ENCODE peak calls at places on chromosome 12, in five cellular contexts. One of them, this sample, is unnamed. For H3K4me1, the result is how much of the 10 kb centered on the place peaks cover.

GRCh38 chr12:89678225-89678624 is 30.4 kb downstream of the ATP2B1 start:
- DNase-seq in colonic mucosa: no peak
- DNase-seq in HepG2: no peak
- DNase-seq in neuronal stem cell: no peak
- DNase-seq in IMR-90: no peak
- DNase-seq in this sample: no peak

GRCh38 chr12:42128327-42128726 is 16.3 kb downstream of the GXYLT1 start:
- DNase-seq in neuronal stem cell: no peak
- DNase-seq in colonic mucosa: no peak
- DNase-seq in HepG2: no peak
- DNase-seq in IMR-90: peak
- DNase-seq in this sample: peak

GRCh38 chr12:108576660-108577234 is 14.4 kb downstream of the ISCU start:
- DNase-seq in IMR-90: no peak
- DNase-seq in neuronal stem cell: no peak
- DNase-seq in colonic mucosa: no peak
- DNase-seq in HepG2: no peak
- DNase-seq in this sample: peak

GRCh38 chr12:51771008-51771407 is 77.5 kb downstream of the FIGNL2 start:
- DNase-seq in HepG2: no peak
- DNase-seq in colonic mucosa: no peak
- DNase-seq in neuronal stem cell: no peak
- DNase-seq in IMR-90: no peak
- DNase-seq in this sample: no peak

GRCh38 chr12:81296556-81297305 is 218.9 kb downstream of the ACSS3 start:
- DNase-seq in IMR-90: peak
- DNase-seq in neuronal stem cell: no peak
- DNase-seq in HepG2: no peak
- DNase-seq in colonic mucosa: no peak
- DNase-seq in this sample: peak

GRCh38 chr12:3086729-3087323 is 9.6 kb downstream of the TSPAN9 start:
- DNase-seq in IMR-90: no peak
- DNase-seq in neuronal stem cell: no peak
- DNase-seq in HepG2: no peak
- DNase-seq in colonic mucosa: no peak
- DNase-seq in this sample: no peak

GRCh38 chr12:129440278-129440677 is 463.5 kb downstream of the TMEM132D start:
- DNase-seq in IMR-90: no peak
- DNase-seq in neuronal stem cell: no peak
- DNase-seq in colonic mucosa: no peak
- DNase-seq in HepG2: no peak
- DNase-seq in this sample: no peak

GRCh38 chr12:12561305-12562015 is 1.2 kb downstream of the DUSP16 start:
- DNase-seq in HepG2: peak
- DNase-seq in colonic mucosa: peak
- DNase-seq in IMR-90: peak
- DNase-seq in neuronal stem cell: peak
- DNase-seq in this sample: peak

GRCh38 chr12:60191271-60191670 is 595.4 kb downstream of the SLC16A7 start:
- DNase-seq in colonic mucosa: no peak
- DNase-seq in neuronal stem cell: no peak
- DNase-seq in HepG2: no peak
- DNase-seq in IMR-90: no peak
- DNase-seq in this sample: no peak

GRCh38 chr12:121128908-121129704 is 3.6 kb upstream of the P2RX7 start:
- DNase-seq in colonic mucosa: peak
- DNase-seq in neuronal stem cell: no peak
- DNase-seq in IMR-90: peak
- DNase-seq in HepG2: peak
- DNase-seq in this sample: peak

DNA sequence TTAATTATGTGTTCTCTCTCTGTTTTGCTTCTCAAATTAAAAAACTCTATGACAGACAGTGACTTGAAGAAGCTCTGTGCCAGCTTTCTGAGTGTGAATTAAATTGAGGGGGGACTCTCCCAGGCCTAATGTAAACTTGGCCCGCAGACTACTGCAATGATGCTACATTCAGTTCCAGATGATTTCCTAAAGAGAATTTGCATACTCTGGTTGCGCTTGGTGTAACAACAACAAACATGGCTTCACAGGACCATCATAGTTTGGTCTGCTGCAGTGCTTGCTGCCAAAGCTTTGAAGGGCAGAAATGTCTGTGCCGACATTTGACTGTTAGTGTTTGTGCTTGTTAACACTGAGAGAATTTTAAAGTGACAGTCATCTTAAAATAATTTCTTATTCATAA is 25.0 kb downstream of the CFAP54 start:
- DNase-seq in colonic mucosa: no peak
- DNase-seq in HepG2: no peak
- DNase-seq in IMR-90: peak
- DNase-seq in neuronal stem cell: no peak
- DNase-seq in this sample: no peak
- H3K9ac ChIP-seq in colonic mucosa: no peak
- H3K9ac ChIP-seq in HepG2: no peak
- H3K9ac ChIP-seq in IMR-90: no peak
- H3K9ac ChIP-seq in neuronal stem cell: no peak
- H3K9ac ChIP-seq in this sample: no peak

DNA sequence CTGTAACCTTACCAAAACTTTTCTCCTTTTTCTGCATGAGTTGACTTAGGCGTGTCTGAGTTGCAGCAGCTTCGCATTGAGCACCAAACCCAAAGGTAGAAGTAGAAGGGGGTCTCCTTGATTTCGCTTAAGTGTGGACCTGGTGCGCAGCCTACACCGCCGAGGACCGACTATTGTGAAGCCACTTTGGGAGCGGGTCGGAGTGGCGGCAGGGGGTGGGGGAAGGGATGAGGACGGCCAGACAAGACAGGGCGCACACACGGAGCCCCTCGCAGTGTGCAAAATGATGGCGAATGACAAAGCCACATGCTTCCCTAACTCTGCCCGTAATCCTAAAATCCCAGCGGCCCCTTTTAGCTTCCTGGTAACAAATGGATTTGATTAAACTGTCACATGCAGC is 1.1 kb downstream of the LMO3 start:
- DNase-seq in neuronal stem cell: no peak
- DNase-seq in colonic mucosa: no peak
- DNase-seq in HepG2: no peak
- DNase-seq in IMR-90: no peak
- DNase-seq in this sample: peak
- H3K4me1 ChIP-seq in neuronal stem cell: under half
- H3K4me1 ChIP-seq in colonic mucosa: under half
- H3K4me1 ChIP-seq in HepG2: under half
- H3K4me1 ChIP-seq in IMR-90: under half
- H3K4me1 ChIP-seq in this sample: under half

DNA sequence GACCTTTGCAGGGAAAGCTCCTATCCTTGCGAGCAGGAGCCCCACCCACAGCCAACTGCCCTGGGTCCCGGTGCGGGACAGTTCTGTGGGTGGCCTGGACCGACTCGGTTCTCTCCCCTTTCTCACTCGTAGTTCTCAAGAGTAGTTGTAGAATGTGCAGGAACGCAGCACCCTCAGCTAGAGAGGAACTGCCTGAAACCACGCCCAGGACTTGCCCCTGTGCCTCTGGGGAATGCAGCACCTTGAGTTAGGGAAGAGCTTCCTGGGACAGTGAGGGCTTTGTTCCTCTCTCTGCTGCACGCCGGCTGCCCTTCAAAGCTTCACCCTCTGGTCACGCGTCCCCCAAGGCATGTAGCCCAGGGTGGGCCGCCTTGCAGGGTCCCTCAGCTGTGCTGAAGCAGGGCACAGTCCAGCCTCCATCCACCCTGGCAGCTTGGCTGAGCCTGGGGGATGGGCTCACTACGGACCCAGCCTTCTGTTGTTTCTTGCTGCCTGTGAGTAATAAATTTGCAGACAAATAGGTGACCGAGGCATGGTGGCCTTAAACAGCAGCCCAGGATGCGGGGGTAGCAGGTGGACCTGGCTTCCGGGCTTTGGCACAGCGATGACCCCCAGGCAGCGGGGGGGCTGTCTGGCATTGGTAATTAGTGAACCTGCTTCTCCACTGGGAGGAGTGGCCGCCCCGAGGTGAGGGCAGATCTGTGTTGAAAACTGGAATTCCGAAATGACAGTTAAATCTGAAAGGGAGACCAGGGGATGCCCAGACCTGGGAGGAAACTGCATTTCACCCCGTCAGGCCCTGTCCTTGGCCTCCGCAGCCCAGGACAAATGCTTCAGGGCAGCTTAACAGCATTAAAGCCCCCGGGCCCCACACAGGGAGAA is 264.8 kb downstream of the ADGRD1 start:
- DNase-seq in HepG2: no peak
- DNase-seq in IMR-90: no peak
- DNase-seq in colonic mucosa: no peak
- DNase-seq in neuronal stem cell: no peak
- DNase-seq in this sample: peak
- H3K4me3 ChIP-seq in HepG2: no peak
- H3K4me3 ChIP-seq in IMR-90: no peak
- H3K4me3 ChIP-seq in colonic mucosa: no peak
- H3K4me3 ChIP-seq in neuronal stem cell: no peak
- H3K4me3 ChIP-seq in this sample: no peak

GRCh38 chr12:132491349-132491663 is 1.4 kb downstream of the FBRSL1 start:
- DNase-seq in colonic mucosa: no peak
- DNase-seq in neuronal stem cell: no peak
- DNase-seq in IMR-90: no peak
- DNase-seq in HepG2: peak
- DNase-seq in this sample: no peak
- H3K9ac ChIP-seq in colonic mucosa: peak
- H3K9ac ChIP-seq in neuronal stem cell: peak
- H3K9ac ChIP-seq in IMR-90: peak
- H3K9ac ChIP-seq in HepG2: peak
- H3K9ac ChIP-seq in this sample: peak

GRCh38 chr12:105317942-105318614 is 12.4 kb upstream of the C12orf75 start:
- DNase-seq in neuronal stem cell: no peak
- DNase-seq in HepG2: peak
- DNase-seq in colonic mucosa: no peak
- DNase-seq in IMR-90: no peak
- DNase-seq in this sample: no peak

GRCh38 chr12:105317453-105317852 is 13.0 kb upstream of the C12orf75 start:
- DNase-seq in HepG2: no peak
- DNase-seq in colonic mucosa: no peak
- DNase-seq in IMR-90: peak
- DNase-seq in neuronal stem cell: no peak
- DNase-seq in this sample: no peak

GRCh38 chr12:105321125-105321524 is 9.4 kb upstream of the C12orf75 start:
- DNase-seq in HepG2: no peak
- DNase-seq in colonic mucosa: no peak
- DNase-seq in IMR-90: no peak
- DNase-seq in neuronal stem cell: no peak
- DNase-seq in this sample: no peak

GRCh38 chr12:105318651-105319483 is 11.6 kb upstream of the C12orf75 start:
- DNase-seq in colonic mucosa: no peak
- DNase-seq in neuronal stem cell: no peak
- DNase-seq in HepG2: no peak
- DNase-seq in IMR-90: no peak
- DNase-seq in this sample: no peak

GRCh38 chr12:105319691-105320209 is 10.7 kb upstream of the C12orf75 start:
- DNase-seq in IMR-90: no peak
- DNase-seq in neuronal stem cell: no peak
- DNase-seq in HepG2: no peak
- DNase-seq in colonic mucosa: no peak
- DNase-seq in this sample: peak
- H3K4me1 ChIP-seq in IMR-90: under half
- H3K4me1 ChIP-seq in neuronal stem cell: under half
- H3K4me1 ChIP-seq in HepG2: half or more
- H3K4me1 ChIP-seq in colonic mucosa: under half
- H3K4me1 ChIP-seq in this sample: under half

GRCh38 chr12:50219544-50219943 is 52.4 kb upstream of the CERS5 start:
- DNase-seq in IMR-90: no peak
- DNase-seq in HepG2: no peak
- DNase-seq in colonic mucosa: no peak
- DNase-seq in neuronal stem cell: no peak
- DNase-seq in this sample: no peak
- H3K4me3 ChIP-seq in IMR-90: peak
- H3K4me3 ChIP-seq in HepG2: no peak
- H3K4me3 ChIP-seq in colonic mucosa: no peak
- H3K4me3 ChIP-seq in neuronal stem cell: no peak
- H3K4me3 ChIP-seq in this sample: peak